ENCODE peak calls at places on chromosomes 5 and 9, in ten cellular contexts. P is GM12891, Q is adrenal gland, M is body of pancreas, E is heart left ventricle, N is IMR-90, W is ovary, B is esophagus muscularis mucosa, D is Peyer's patch, G is right lobe of liver. X is an unnamed sample.

GRCh38 chr5:179732918-179733763 is 519 bp downstream of the MAML1 start:
- DNase-seq in P (peak; percentile 41), Q (peak; percentile 58), M (peak; percentile 55), E (peak; percentile 30), N (peak; percentile 28), W (no peak), B (no peak), D (peak; percentile 60), G (peak; percentile 63), X (peak; percentile 50)

GRCh38 chr9:91419222-91420191 is 4.1 kb downstream of the NFIL3 start:
- DNase-seq in P (no peak), Q (peak; percentile 89), M (peak; percentile 87), E (peak; percentile 18), N (peak; percentile 97), W (no peak), B (no peak), D (peak; percentile 88), G (peak; percentile 74), X (peak; percentile 97)

GRCh38 chr9:82168585-82168984 is 180.0 kb downstream of the SPATA31D1 start:
- DNase-seq in P (no peak), Q (no peak), M (no peak), E (no peak), N (peak; percentile 57), W (no peak), B (no peak), D (no peak), G (no peak), X (no peak)

GRCh38 chr9:111986035-111986556 is 89.5 kb downstream of the UGCG start:
- DNase-seq in P (no peak), Q (no peak), M (no peak), E (peak; percentile 19), N (peak; percentile 82), W (no peak), B (no peak), D (no peak), G (peak; percentile 10), X (no peak)

GRCh38 chr9:20012232-20012631 is 223.4 kb upstream of the SLC24A2 start:
- DNase-seq in P (no peak), Q (no peak), M (no peak), E (no peak), N (no peak), W (no peak), B (no peak), D (no peak), G (no peak), X (no peak)

GRCh38 chr5:57102189-57102904 is 71.5 kb upstream of the GPBP1 start:
- DNase-seq in P (no peak), Q (no peak), M (no peak), E (no peak), N (no peak), W (no peak), B (no peak), D (no peak), G (no peak), X (no peak)

GRCh38 chr9:99054581-99054980 is 50.3 kb upstream of the TGFBR1 start:
- DNase-seq in P (no peak), Q (no peak), M (no peak), E (no peak), N (no peak), W (no peak), B (no peak), D (no peak), G (no peak), X (no peak)

GRCh38 chr9:20380546-20380945 is 241.8 kb downstream of the MLLT3 start:
- DNase-seq in P (no peak), Q (no peak), M (no peak), E (no peak), N (no peak), W (no peak), B (no peak), D (no peak), G (no peak), X (no peak)

GRCh38 chr9:32587901-32588300 is 14.9 kb upstream of the NDUFB6 start:
- DNase-seq in P (no peak), Q (no peak), M (no peak), E (no peak), N (peak; percentile 43), W (no peak), B (no peak), D (no peak), G (no peak), X (no peak)

GRCh38 chr5:104363567-104363966 is 801.0 kb upstream of the NUDT12 start:
- DNase-seq in P (no peak), Q (no peak), M (no peak), E (no peak), N (no peak), W (no peak), B (no peak), D (no peak), G (no peak), X (no peak)

GRCh38 chr5:30121092-30121491 is 1072.4 kb upstream of the CDH6 start:
- DNase-seq in P (no peak), Q (no peak), M (no peak), E (no peak), N (no peak), W (no peak), B (no peak), D (no peak), G (no peak), X (no peak)

GRCh38 chr9:34363619-34364351 is 12.9 kb downstream of the MYORG start:
- DNase-seq in P (no peak), Q (no peak), M (no peak), E (peak; percentile 64), N (no peak), W (no peak), B (no peak), D (peak; percentile 34), G (no peak), X (no peak)

DNA sequence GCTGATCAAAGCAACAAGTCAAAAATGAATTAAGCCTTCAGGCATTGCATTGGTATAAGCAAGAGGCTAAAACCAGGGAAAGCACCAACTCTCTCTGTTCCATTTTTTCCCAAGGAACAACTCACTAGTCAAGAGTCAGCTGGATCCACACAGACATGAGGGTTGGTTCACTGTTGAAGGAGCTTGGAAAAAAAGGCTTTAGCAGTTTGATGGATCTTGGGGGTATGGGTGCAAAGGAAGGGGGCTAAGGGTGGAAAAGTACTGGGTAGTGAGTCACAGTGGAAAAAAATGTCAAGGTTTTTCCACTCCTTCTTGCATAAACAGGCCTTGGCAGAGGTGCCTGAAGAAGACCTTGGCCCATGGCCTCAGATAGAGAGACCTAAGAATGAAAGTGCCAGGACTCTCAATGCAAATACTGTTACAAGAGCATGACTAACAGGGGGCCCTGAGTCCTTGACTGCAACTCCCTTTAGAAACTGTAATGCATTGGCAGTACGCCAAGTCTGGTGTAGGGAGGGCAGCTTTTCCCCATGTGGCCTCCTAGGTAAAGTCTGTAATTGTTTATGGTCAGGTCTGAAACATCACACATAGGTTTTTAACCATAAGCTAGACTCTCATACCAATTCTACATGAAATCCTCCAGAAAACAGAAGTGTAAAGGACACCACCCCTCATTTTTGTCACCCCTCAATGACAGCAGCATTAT is 23.7 kb downstream of the ACTL7A start:
- DNase-seq in P (peak; percentile 42), Q (peak; percentile 88), M (peak; percentile 89), E (peak; percentile 26), N (peak; percentile 84), W (peak; percentile 88), B (no peak), D (peak; percentile 68), G (peak; percentile 70), X (peak; percentile 72)
- TF ChIP-seq POLR2A in P (no peak), Q (peak; percentile 73), M (no peak), E (no peak), N (no peak), W (peak; percentile 18), B (no peak), D (no peak), G (no peak), X (no peak)

GRCh38 chr9:137086531-137087408 is at the start of gene MAN1B1:
- DNase-seq in P (peak; percentile 99), Q (peak; percentile 99), M (peak; percentile 100), E (peak; percentile 98), N (peak; percentile 98), W (peak; percentile 99), B (peak; percentile 99), D (peak; percentile 100), G (peak; percentile 100), X (peak; percentile 100)
- TF ChIP-seq POLR2A in P (peak; percentile 75), Q (peak; percentile 84), M (peak; percentile 86), E (no peak), N (peak; percentile 58), W (peak; percentile 87), B (peak; percentile 46), D (peak; percentile 81), G (peak; percentile 74), X (peak; percentile 86)

DNA sequence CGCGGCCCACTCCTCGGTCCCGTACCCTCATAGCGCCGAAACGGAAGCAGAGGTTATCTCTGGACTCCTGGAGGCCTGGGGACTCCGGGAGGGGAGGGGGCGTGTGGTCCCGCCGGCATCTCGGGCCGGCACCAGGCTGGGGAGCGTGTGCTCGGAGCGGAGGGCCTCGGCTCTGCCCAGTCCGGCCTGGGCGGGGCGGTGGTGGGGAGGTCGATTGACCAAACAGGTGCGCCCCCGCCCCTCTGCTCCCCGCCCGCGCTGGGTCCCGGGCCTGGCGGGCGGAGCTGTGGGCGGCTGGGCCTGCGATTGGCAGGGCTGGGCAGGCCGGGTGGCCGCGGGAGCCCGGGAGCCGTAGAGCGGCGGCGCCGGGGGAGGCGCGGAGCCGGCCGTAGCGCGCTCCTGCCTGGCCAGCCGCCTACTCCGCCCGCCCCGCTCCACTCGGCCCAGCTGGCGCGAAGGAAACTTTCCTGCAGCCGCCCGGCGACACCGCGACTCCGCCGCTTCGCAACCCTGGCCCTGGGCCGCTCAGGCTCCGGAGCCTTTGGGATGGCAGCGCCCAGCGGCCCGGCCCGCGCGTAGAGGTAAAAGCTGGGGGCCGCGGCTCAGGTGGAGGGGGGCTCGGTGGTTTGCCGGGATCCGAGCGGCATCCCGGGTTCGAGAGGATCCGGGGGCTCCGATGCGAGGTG is 52.1 kb upstream of the DAB2IP start:
- DNase-seq in P (peak; percentile 47), Q (peak; percentile 78), M (peak; percentile 94), E (peak; percentile 83), N (peak; percentile 26), W (peak; percentile 81), B (no peak), D (no peak), G (peak; percentile 95), X (no peak)
- TF ChIP-seq POLR2A in P (no peak), Q (peak; percentile 49), M (peak; percentile 81), E (peak; percentile 2), N (no peak), W (peak; percentile 28), B (peak; percentile 56), D (no peak), G (peak; percentile 97), X (no peak)

GRCh38 chr5:141040093-141040762 is 10.9 kb upstream of the PCDHB1 start:
- DNase-seq in P (no peak), Q (peak; percentile 37), M (peak; percentile 69), E (peak; percentile 16), N (no peak), W (peak; percentile 39), B (no peak), D (no peak), G (peak; percentile 46), X (peak; percentile 12)

GRCh38 chr5:141039517-141039916 is 11.7 kb upstream of the PCDHB1 start:
- DNase-seq in P (no peak), Q (no peak), M (peak; percentile 3), E (no peak), N (no peak), W (no peak), B (no peak), D (no peak), G (no peak), X (no peak)

GRCh38 chr5:141039061-141039460 is 12.1 kb upstream of the PCDHB1 start:
- DNase-seq in P (no peak), Q (no peak), M (no peak), E (no peak), N (no peak), W (no peak), B (no peak), D (no peak), G (no peak), X (no peak)

GRCh38 chr5:141041427-141041785 is 9.8 kb upstream of the PCDHB1 start:
- DNase-seq in P (no peak), Q (no peak), M (no peak), E (no peak), N (no peak), W (no peak), B (no peak), D (no peak), G (no peak), X (no peak)

GRCh38 chr5:141040763-141041426 is 10.3 kb upstream of the PCDHB1 start:
- DNase-seq in P (peak; percentile 48), Q (peak; percentile 95), M (peak; percentile 98), E (peak; percentile 91), N (peak; percentile 1), W (peak; percentile 95), B (peak; percentile 94), D (peak; percentile 84), G (peak; percentile 89), X (peak; percentile 62)
- TF ChIP-seq POLR2A in P (no peak), Q (peak; percentile 38), M (peak; percentile 99), E (no peak), N (no peak), W (no peak), B (no peak), D (no peak), G (peak; percentile 79), X (peak; percentile 61)